ENCODE peak calls at places on chromosomes 4 and X, in eight cellular contexts. F is IMR-90, Y is A549, B is NB4, X is HCT116, U is sigmoid colon, S is body of pancreas, P is gastrocnemius medialis. I is an unnamed sample.

GRCh38 chr4:26859762-26860156 is 882 bp upstream of the STIM2 start:
- DNase-seq in X (no peak), S (no peak), B (no peak), P (no peak), Y (no peak), U (no peak), F (no peak), I (no peak)

GRCh38 chr4:138816883-138817282 is 198.7 kb upstream of the NOCT start:
- DNase-seq in U (no peak), B (no peak), X (no peak), P (no peak), Y (no peak), F (no peak), S (no peak), I (no peak)

GRCh38 chrX:40651620-40652223 is 4.4 kb upstream of the CXorf38 start:
- DNase-seq in X (peak), S (peak), B (peak), Y (peak), P (peak), F (peak), U (peak), I (no peak)

GRCh38 chr4:163330828-163331628 is 1.4 kb downstream of the NPY1R start:
- DNase-seq in F (no peak), X (no peak), S (no peak), U (no peak), P (no peak), Y (no peak), B (no peak), I (no peak)

GRCh38 chr4:128287871-128288688 is 467 bp upstream of the PGRMC2 start:
- DNase-seq in X (peak), Y (peak), S (peak), F (peak), B (peak), U (peak), P (peak), I (peak)

GRCh38 chrX:3017492-3017891 is 11.1 kb downstream of the ARSH start:
- DNase-seq in F (no peak), S (no peak), Y (no peak), U (no peak), B (no peak), P (no peak), X (no peak), I (no peak)

GRCh38 chr4:21290562-21290961 is 590.3 kb downstream of the PACRGL start:
- DNase-seq in X (no peak), Y (no peak), B (peak), P (no peak), S (no peak), U (no peak), F (no peak), I (no peak)

GRCh38 chr4:17058506-17058905 is 160.1 kb upstream of the LDB2 start:
- DNase-seq in P (peak), B (no peak), X (no peak), Y (no peak), U (no peak), S (no peak), F (peak), I (no peak)

GRCh38 chr4:3321295-3321889 is 28.6 kb downstream of the RGS12 start:
- DNase-seq in P (peak), F (no peak), U (peak), Y (no peak), B (no peak), X (no peak), S (peak), I (no peak)

GRCh38 chr4:62835579-62835978 is 1573.7 kb downstream of the TECRL start:
- DNase-seq in X (no peak), U (no peak), Y (no peak), B (no peak), S (no peak), F (no peak), P (no peak), I (no peak)

GRCh38 chr4:171622729-171623128 is 190.5 kb upstream of the GALNTL6 start:
- DNase-seq in X (no peak), Y (no peak), U (no peak), P (no peak), S (no peak), F (no peak), B (no peak), I (no peak)
- TF ChIP-seq POLR2A in X (no peak), Y (no peak), U (no peak), P (no peak), S (no peak), F (no peak), B (no peak), I (no peak)

GRCh38 chrX:47560831-47561652 is at the start of gene ARAF:
- DNase-seq in P (peak), X (peak), B (peak), S (peak), U (peak), Y (peak), F (peak), I (peak)
- TF ChIP-seq POLR2A in P (peak), X (peak), B (peak), S (peak), U (no peak), Y (peak), F (peak), I (no peak)

GRCh38 chrX:129931411-129932136 is 25.6 kb downstream of the UTP14A start:
- DNase-seq in S (peak), P (peak), Y (peak), U (peak), F (peak), X (peak), B (peak), I (peak)
- TF ChIP-seq POLR2A in S (peak), P (peak), Y (peak), U (no peak), F (peak), X (no peak), B (no peak), I (peak)

GRCh38 chrX:49270249-49270921 is 792 bp downstream of the PPP1R3F start:
- DNase-seq in Y (peak), S (no peak), U (no peak), X (no peak), F (no peak), P (no peak), B (no peak), I (no peak)

GRCh38 chrX:49271341-49271740 is 1.7 kb downstream of the PPP1R3F start:
- DNase-seq in F (no peak), P (no peak), X (no peak), B (no peak), S (peak), U (peak), Y (no peak), I (no peak)

GRCh38 chrX:49269010-49269767 is 404 bp upstream of the PPP1R3F start:
- DNase-seq in F (peak), P (peak), X (peak), S (peak), Y (peak), U (peak), B (peak), I (peak)

GRCh38 chrX:49268702-49269009 is 937 bp upstream of the PPP1R3F start:
- DNase-seq in P (no peak), Y (no peak), U (no peak), S (no peak), B (no peak), F (no peak), X (no peak), I (no peak)

GRCh38 chrX:49269768-49270248 is at the start of gene PPP1R3F:
- DNase-seq in U (no peak), P (no peak), S (no peak), Y (no peak), X (no peak), F (no peak), B (no peak), I (no peak)
- TF ChIP-seq POLR2A in U (no peak), P (peak), S (peak), Y (peak), X (no peak), F (peak), B (peak), I (peak)

GRCh38 chrX:45743081-45743533 is 542.4 kb upstream of the DIPK2B start:
- DNase-seq in X (peak), Y (peak), F (peak), B (peak), P (no peak), S (no peak), U (no peak), I (no peak)
- TF ChIP-seq POLR2A in X (no peak), Y (no peak), F (no peak), B (no peak), P (no peak), S (no peak), U (no peak), I (no peak)

DNA sequence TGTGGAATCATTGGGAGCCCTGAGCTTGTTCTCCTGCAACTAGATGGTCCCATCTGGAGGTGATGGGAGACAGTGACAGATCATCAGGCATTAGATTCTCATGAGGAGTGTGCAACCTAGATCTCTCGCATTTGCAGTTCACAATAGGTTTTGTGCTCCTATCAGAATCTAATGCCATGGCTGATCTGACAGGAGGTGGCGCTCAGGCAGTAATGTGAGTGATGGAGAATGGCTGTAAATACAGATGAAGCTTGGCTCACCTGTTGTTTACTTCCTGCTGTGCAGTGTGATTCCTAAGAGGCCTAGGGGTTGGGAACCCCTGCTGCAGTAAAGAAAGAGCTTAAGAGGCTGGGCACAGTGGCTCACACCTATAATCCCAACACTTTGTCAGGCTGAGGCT is 42.2 kb upstream of the PUDP start:
- DNase-seq in S (no peak), Y (no peak), X (no peak), U (no peak), B (no peak), F (no peak), P (no peak), I (no peak)
- TF ChIP-seq POLR2A in S (no peak), Y (no peak), X (no peak), U (no peak), B (no peak), F (no peak), P (no peak), I (no peak)

GRCh38 chrX:50765986-50766385 is 48.0 kb downstream of the SHROOM4 start:
- DNase-seq in F (no peak), S (peak), Y (no peak), X (no peak), B (no peak), P (no peak), U (no peak), I (no peak)
- TF ChIP-seq POLR2A in F (no peak), S (no peak), Y (no peak), X (no peak), B (no peak), P (no peak), U (no peak), I (no peak)

GRCh38 chr4:1904042-1904441 is 32.8 kb downstream of the NSD2 start:
- DNase-seq in B (no peak), U (no peak), P (no peak), X (no peak), F (no peak), S (no peak), Y (no peak), I (no peak)
- TF ChIP-seq POLR2A in B (no peak), U (no peak), P (no peak), X (no peak), F (no peak), S (no peak), Y (no peak), I (no peak)

GRCh38 chr4:116005037-116005805 is 891.8 kb upstream of the NDST4 start:
- DNase-seq in Y (no peak), F (no peak), P (no peak), U (no peak), X (no peak), B (no peak), S (no peak), I (no peak)

GRCh38 chr4:116001291-116001690 is 887.9 kb upstream of the NDST4 start:
- DNase-seq in Y (no peak), U (no peak), F (no peak), P (no peak), S (no peak), B (no peak), X (no peak), I (no peak)

DNA sequence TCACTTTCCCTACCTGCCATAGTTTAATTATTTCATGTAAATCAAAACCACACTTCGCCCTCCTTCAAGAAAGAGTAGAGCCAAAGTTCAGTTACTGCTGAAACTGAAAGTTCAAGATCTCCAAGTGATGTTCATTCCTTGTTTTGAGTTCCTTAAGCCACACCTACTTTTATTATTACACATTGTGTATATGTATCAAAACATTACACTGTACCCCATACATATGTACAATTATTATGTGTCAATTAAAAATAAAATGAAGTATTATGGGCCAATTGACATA is 892.3 kb upstream of the NDST4 start:
- DNase-seq in U (no peak), S (no peak), B (no peak), P (no peak), F (no peak), X (no peak), Y (no peak), I (no peak)
- TF ChIP-seq POLR2A in U (no peak), S (no peak), B (no peak), P (no peak), F (no peak), X (no peak), Y (no peak), I (no peak)